ENCODE peak calls at places on chromosomes 5 and 9, in four cellular contexts. M is CD8-positive, alpha-beta T cell; E is stimulated activated CD8-positive, alpha-beta memory T cell treated with anti-CD3 and anti-CD28 coated beads, Interleukin-7, amount 100 ng/mL, for 24 hours; Q is fibroblast of lung. R is an unnamed sample.

GRCh38 chr9:87359264-87359663 is 138.4 kb upstream of the DAPK1 start:
- DNase-seq in Q (no peak), E (no peak), M (no peak), R (no peak)

GRCh38 chr9:136943291-136944093 is 1.0 kb downstream of the FBXW5 start:
- DNase-seq in M (no peak), Q (peak), E (no peak), R (no peak)

GRCh38 chr9:70021026-70021571 is 22.5 kb upstream of the MAMDC2 start:
- DNase-seq in E (no peak), Q (peak), M (no peak), R (no peak)

GRCh38 chr9:5786370-5787127 is 46.4 kb downstream of the ERMP1 start:
- DNase-seq in M (no peak), Q (peak), E (no peak), R (no peak)

GRCh38 chr5:92527311-92528078 is 1053.5 kb downstream of the NR2F1-AS1 start:
- DNase-seq in E (no peak), M (no peak), Q (peak), R (no peak)

GRCh38 chr5:132253452-132254320 is 3.8 kb upstream of the PDLIM4 start:
- DNase-seq in M (no peak), E (no peak), Q (no peak), R (no peak)

GRCh38 chr9:83062011-83062652 is 810 bp downstream of the RASEF start:
- DNase-seq in Q (peak), E (no peak), M (no peak), R (no peak)

GRCh38 chr5:51382759-51383493 is at the start of gene ISL1:
- DNase-seq in E (no peak), M (no peak), Q (peak), R (no peak)

GRCh38 chr5:9059920-9060691 is 485.8 kb downstream of the SEMA5A start:
- DNase-seq in M (no peak), Q (peak), E (no peak), R (no peak)